ENCODE peak calls at places on chromosomes 2 and 18, in eight cellular contexts. G is left ventricle myocardium inferior, M is cardiac muscle cell, X is sigmoid colon, A is kidney, Y is A549, Q is tibial nerve, P is spleen. W is an unnamed sample.

GRCh38 chr2:1047485-1047884 is 96.8 kb downstream of the SNTG2 start:
- DNase-seq in G (no peak), M (no peak), X (no peak), A (no peak), Y (no peak), Q (no peak), P (no peak), W (no peak)

GRCh38 chr2:108297436-108298141 is 8.9 kb downstream of the SULT1C2 start:
- DNase-seq in G (no peak), M (no peak), X (no peak), A (no peak), Y (peak; percentile 28), Q (no peak), P (no peak), W (no peak)

GRCh38 chr18:79404567-79404910 is 8.8 kb downstream of the NFATC1 start:
- DNase-seq in G (peak; percentile 15), M (no peak), X (no peak), A (peak; percentile 63), Y (no peak), Q (no peak), P (peak; percentile 82), W (peak; percentile 36)

GRCh38 chr18:54616220-54616848 is 25.3 kb downstream of the DYNAP start:
- DNase-seq in G (no peak), M (no peak), X (no peak), A (no peak), Y (no peak), Q (no peak), P (no peak), W (no peak)

GRCh38 chr18:67961701-67962440 is 445.4 kb upstream of the DSEL start:
- DNase-seq in G (no peak), M (no peak), X (no peak), A (no peak), Y (no peak), Q (no peak), P (no peak), W (no peak)

GRCh38 chr2:102321954-102322719 is 10.8 kb downstream of the IL1RL1 start:
- DNase-seq in G (no peak), M (no peak), X (no peak), A (no peak), Y (no peak), Q (no peak), P (no peak), W (no peak)

GRCh38 chr2:230602562-230603230 is 109.9 kb upstream of the CAB39 start:
- DNase-seq in G (no peak), M (no peak), X (no peak), A (no peak), Y (no peak), Q (no peak), P (peak; percentile 91), W (no peak)

GRCh38 chr2:159785195-159785594 is 12.8 kb downstream of the CD302 start:
- DNase-seq in G (no peak), M (no peak), X (no peak), A (no peak), Y (no peak), Q (no peak), P (no peak), W (no peak)

DNA sequence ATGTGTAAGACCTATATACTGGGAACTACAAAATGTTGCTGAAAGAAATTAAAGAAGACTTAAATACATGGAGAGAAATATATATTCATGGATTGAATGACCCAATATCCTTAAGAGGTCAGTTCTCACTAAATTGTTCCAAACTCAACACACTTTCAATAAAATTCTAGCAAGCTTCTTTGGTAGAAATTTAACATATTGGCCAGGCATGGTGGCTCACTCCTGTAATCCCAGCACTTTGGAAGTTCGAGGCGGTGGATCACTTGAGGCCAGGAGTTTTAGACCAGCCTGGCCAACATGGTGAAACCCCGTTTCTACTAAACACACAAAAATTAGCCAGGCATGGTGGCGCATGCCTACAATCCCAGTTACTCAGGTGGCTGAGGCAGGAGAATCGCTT is 33.6 kb upstream of the MYCN start:
- DNase-seq in G (no peak), M (no peak), X (no peak), A (no peak), Y (no peak), Q (no peak), P (no peak), W (no peak)
- H3K27ac ChIP-seq in G (no peak overlapping the region), M (no peak overlapping the region), X (no peak overlapping the region), A (no peak overlapping the region), Y (no peak overlapping the region), Q (no peak overlapping the region), P (no peak overlapping the region), W (no peak overlapping the region)

GRCh38 chr2:46304635-46305034 is 7.4 kb downstream of the EPAS1 start:
- DNase-seq in G (no peak), M (no peak), X (no peak), A (no peak), Y (no peak), Q (no peak), P (no peak), W (no peak)

GRCh38 chr2:46306320-46306719 is 9.1 kb downstream of the EPAS1 start:
- DNase-seq in G (no peak), M (no peak), X (no peak), A (no peak), Y (no peak), Q (no peak), P (no peak), W (no peak)

GRCh38 chr2:46305767-46306166 is 8.6 kb downstream of the EPAS1 start:
- DNase-seq in G (no peak), M (no peak), X (no peak), A (no peak), Y (no peak), Q (no peak), P (no peak), W (no peak)

GRCh38 chr2:46303822-46304221 is 6.6 kb downstream of the EPAS1 start:
- DNase-seq in G (no peak), M (no peak), X (no peak), A (no peak), Y (no peak), Q (no peak), P (no peak), W (no peak)

DNA sequence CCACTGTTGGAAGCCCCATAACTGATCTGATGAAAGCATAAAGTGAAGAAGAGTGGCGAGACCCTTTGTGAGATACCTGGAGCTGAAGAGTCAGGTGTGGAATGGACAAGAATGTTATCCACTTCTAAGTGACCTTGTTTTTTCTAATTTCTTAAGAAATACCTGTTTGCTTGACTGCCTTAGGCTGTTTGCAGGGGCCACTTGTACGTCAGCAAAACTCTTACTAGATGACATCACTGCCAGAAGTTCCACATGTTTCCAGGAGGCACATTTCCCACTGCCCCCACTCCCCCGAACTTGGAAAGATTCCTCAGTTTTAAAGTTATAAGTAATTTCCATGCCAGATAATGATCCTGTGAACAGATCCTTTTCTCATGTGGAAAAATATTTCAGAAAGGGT is 8.0 kb downstream of the EPAS1 start:
- DNase-seq in G (no peak), M (no peak), X (no peak), A (no peak), Y (no peak), Q (no peak), P (no peak), W (no peak)
- H3K4me1 ChIP-seq in G (peaks cover 100% of the 10 kb centered on the region), M (peaks cover 13% of the 10 kb centered on the region), X (peaks cover 6% of the 10 kb centered on the region), A (peaks cover 27% of the 10 kb centered on the region), Y (peaks cover 100% of the 10 kb centered on the region), Q (peaks cover 29% of the 10 kb centered on the region), P (peaks cover 76% of the 10 kb centered on the region), W (peaks cover 86% of the 10 kb centered on the region)

GRCh38 chr18:28018361-28018760 is 158.6 kb downstream of the CDH2 start:
- DNase-seq in G (no peak), M (no peak), X (no peak), A (no peak), Y (no peak), Q (no peak), P (no peak), W (no peak)

GRCh38 chr18:28009589-28009988 is 167.3 kb downstream of the CDH2 start:
- DNase-seq in G (no peak), M (no peak), X (no peak), A (no peak), Y (no peak), Q (no peak), P (no peak), W (no peak)

GRCh38 chr18:28007841-28008240 is 169.1 kb downstream of the CDH2 start:
- DNase-seq in G (no peak), M (no peak), X (no peak), A (no peak), Y (no peak), Q (no peak), P (no peak), W (no peak)

GRCh38 chr18:28015671-28016070 is 161.3 kb downstream of the CDH2 start:
- DNase-seq in G (no peak), M (no peak), X (no peak), A (no peak), Y (no peak), Q (no peak), P (no peak), W (no peak)

DNA sequence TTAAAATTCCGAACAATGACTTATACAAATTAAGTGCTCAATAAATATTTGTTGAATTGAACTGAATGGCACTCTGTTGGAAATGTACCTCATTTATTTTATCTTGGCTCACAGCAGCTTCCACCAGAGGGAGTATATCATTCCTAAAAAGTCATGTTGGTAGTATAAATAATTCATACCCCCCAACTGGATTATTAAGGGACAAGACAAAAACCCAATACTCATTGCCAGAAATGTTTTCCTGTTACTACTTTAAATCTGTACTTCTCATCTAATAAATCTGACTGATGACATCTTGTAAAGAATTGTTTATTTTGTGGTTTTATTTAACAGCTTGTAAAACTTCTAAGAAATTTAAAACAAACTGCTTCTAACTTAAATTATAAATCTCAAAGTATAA is 163.9 kb downstream of the CDH2 start:
- DNase-seq in G (no peak), M (no peak), X (no peak), A (no peak), Y (no peak), Q (no peak), P (no peak), W (no peak)
- TF ChIP-seq CTCF in G (peak; percentile 54), M (peak; percentile 58), X (no peak), A (peak; percentile 25), Y (peak; percentile 48), Q (no peak), P (no peak), W (no peak)

GRCh38 chr2:132909427-132909826 is 239.4 kb upstream of the LYPD1 start:
- DNase-seq in G (no peak), M (no peak), X (no peak), A (no peak), Y (no peak), Q (no peak), P (no peak), W (no peak)

GRCh38 chr2:132916219-132916618 is 246.2 kb upstream of the LYPD1 start:
- DNase-seq in G (no peak), M (no peak), X (no peak), A (no peak), Y (no peak), Q (no peak), P (no peak), W (no peak)

GRCh38 chr2:132911726-132912724 is 242.0 kb upstream of the LYPD1 start:
- DNase-seq in G (peak; percentile 15), M (peak; percentile 59), X (no peak), A (no peak), Y (no peak), Q (no peak), P (no peak), W (no peak)

GRCh38 chr2:132915812-132916211 is 245.8 kb upstream of the LYPD1 start:
- DNase-seq in G (no peak), M (no peak), X (no peak), A (no peak), Y (no peak), Q (no peak), P (no peak), W (no peak)

DNA sequence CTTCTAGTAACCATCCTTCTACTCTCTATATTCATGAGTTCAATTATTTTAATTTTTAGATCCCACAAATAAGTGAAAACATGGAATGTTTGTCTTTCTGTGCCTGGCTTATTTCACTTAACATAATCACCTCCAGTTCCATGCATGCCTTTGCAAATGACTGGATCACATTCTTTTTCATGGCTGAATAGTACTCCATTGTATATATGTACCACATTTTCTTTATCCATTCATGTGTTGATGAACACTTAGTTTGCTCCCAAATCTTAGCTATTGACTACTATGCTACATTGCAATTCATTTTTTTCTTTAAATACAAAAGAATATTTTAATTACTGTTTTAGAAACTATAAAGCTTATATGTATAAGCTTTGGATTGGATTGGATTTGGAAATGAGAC is 240.4 kb upstream of the LYPD1 start:
- DNase-seq in G (no peak), M (no peak), X (no peak), A (no peak), Y (no peak), Q (no peak), P (no peak), W (no peak)
- H3K27ac ChIP-seq in G (no peak overlapping the region), M (no peak overlapping the region), X (no peak overlapping the region), A (no peak overlapping the region), Y (no peak overlapping the region), Q (no peak overlapping the region), P (no peak overlapping the region), W (no peak overlapping the region)